ENCODE peak calls at places on chromosomes 4 and X, in six cellular contexts. U, K, E, P, M and I are unnamed samples.

GRCh38 chr4:156137971-156138581 is 184.4 kb upstream of the CTSO start:
- DNase-seq in E (no peak), K (no peak), U (no peak), M (no peak), P (no peak), I (no peak)

GRCh38 chrX:55007633-55008032 is 7.5 kb downstream of the APEX2 start:
- DNase-seq in U (no peak), M (peak; percentile 65), K (peak; percentile 63), E (no peak), P (no peak), I (no peak)

GRCh38 chr4:8571702-8572685 is 8.2 kb upstream of the GPR78 start:
- DNase-seq in U (no peak), E (no peak), P (no peak), K (peak; percentile 3), M (peak; percentile 13), I (no peak)

GRCh38 chr4:1406946-1407656 is 859 bp upstream of the NKX1-1 start:
- DNase-seq in E (no peak), U (peak; percentile 37), K (no peak), P (no peak), M (no peak), I (no peak)

GRCh38 chrX:18410038-18410437 is 15.4 kb upstream of the CDKL5 start:
- DNase-seq in K (peak; percentile 27), M (peak; percentile 47), U (no peak), E (no peak), P (no peak), I (no peak)

GRCh38 chr4:147006229-147006628 is 60.6 kb upstream of the TTC29 start:
- DNase-seq in P (no peak), M (no peak), U (no peak), K (no peak), E (no peak), I (no peak)

GRCh38 chrX:10245219-10245618 is 88.4 kb downstream of the CLCN4 start:
- DNase-seq in E (no peak), U (no peak), K (no peak), P (no peak), M (no peak), I (no peak)

GRCh38 chr4:123995939-123996338 is 599.3 kb downstream of the SPRY1 start:
- DNase-seq in K (no peak), E (no peak), P (no peak), M (peak; percentile 93), U (no peak), I (no peak)

GRCh38 chrX:16892504-16893362 is 22.6 kb upstream of the RBBP7 start:
- DNase-seq in E (no peak), P (peak; percentile 45), K (peak; percentile 69), M (peak; percentile 82), U (peak; percentile 60), I (peak; percentile 72)

GRCh38 chr4:147014946-147015345 is 69.3 kb upstream of the TTC29 start:
- DNase-seq in U (no peak), K (no peak), E (no peak), M (no peak), P (no peak), I (no peak)

GRCh38 chr4:2136736-2137135 is 77.6 kb downstream of the NAT8L start:
- DNase-seq in M (no peak), U (no peak), K (no peak), E (no peak), P (no peak), I (peak; percentile 40)

GRCh38 chr4:89727236-89727635 is 109.7 kb downstream of the SNCA start:
- DNase-seq in K (no peak), P (no peak), E (no peak), U (no peak), M (no peak), I (no peak)

GRCh38 chrX:130025256-130025655 is 42.8 kb downstream of the BCORL1 start:
- DNase-seq in E (no peak), P (no peak), M (no peak), K (no peak), U (no peak), I (no peak)
- TF ChIP-seq CTCF in E (no peak), P (no peak), M (no peak), K (no peak), U (no peak), I (no peak)

GRCh38 chr4:98802673-98803286 is 126.2 kb downstream of the EIF4E start:
- DNase-seq in P (no peak), U (no peak), K (no peak), M (no peak), E (no peak), I (no peak)
- TF ChIP-seq CTCF in P (no peak), U (no peak), K (no peak), M (no peak), E (no peak), I (no peak)

DNA sequence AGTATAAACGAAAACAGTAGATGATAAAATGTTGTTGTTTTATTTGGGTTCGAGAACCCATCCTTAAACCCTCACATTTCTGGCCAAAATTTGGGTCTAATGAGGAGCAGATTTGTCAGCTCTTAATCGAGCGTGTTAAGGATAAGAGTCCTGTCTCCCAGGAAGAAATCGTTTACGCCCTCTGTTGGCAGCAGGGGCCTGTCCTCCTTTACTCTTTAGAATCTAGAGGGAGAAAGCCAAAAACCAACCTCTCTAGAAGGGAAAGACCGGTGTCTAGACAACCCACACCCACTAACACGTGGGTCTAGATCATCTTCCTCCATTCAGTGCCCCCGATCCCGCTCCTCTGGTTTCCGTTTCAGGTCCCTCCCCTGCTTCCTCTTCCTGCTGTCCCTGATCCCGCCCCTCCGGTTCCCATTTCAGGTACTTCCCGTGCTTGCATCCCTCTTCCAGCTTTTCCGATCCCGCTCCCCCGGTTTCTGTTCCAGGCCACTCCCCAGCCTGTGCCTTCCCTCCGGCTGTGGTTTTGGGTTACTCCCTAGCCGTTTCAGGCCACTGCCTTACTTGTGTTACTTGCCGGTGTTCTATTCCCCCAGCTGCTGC is 339.1 kb downstream of the PAPSS1 start:
- DNase-seq in M (peak; percentile 11), K (no peak), E (no peak), U (no peak), P (no peak), I (no peak)
- TF ChIP-seq CTCF in M (peak; percentile 15), K (no peak), E (no peak), U (no peak), P (no peak), I (no peak)

GRCh38 chr4:153465922-153466636 is at the start of gene TMEM131L:
- DNase-seq in P (peak; percentile 29), M (peak; percentile 47), E (no peak), K (peak; percentile 66), U (peak; percentile 88), I (peak; percentile 50)

GRCh38 chr4:153465145-153465544 is 1.0 kb upstream of the TMEM131L start:
- DNase-seq in K (no peak), U (no peak), M (no peak), E (no peak), P (no peak), I (no peak)

GRCh38 chr4:153464068-153464467 is 2.1 kb upstream of the TMEM131L start:
- DNase-seq in U (no peak), E (no peak), K (no peak), M (no peak), P (no peak), I (no peak)

GRCh38 chr4:153466637-153467153 is 535 bp downstream of the TMEM131L start:
- DNase-seq in U (peak; percentile 45), M (no peak), P (no peak), K (no peak), E (no peak), I (no peak)

GRCh38 chr4:153465583-153465921 is 608 bp upstream of the TMEM131L start:
- DNase-seq in U (peak; percentile 61), E (peak; percentile 24), M (peak; percentile 59), P (no peak), K (peak; percentile 53), I (peak; percentile 25)
- TF ChIP-seq CTCF in U (no peak), E (peak; percentile 51), M (peak; percentile 9), P (no peak), K (peak; percentile 12), I (no peak)